ENCODE peak calls at places on chromosomes 2 and 18, in nine cellular contexts. Y is stimulated activated CD4-positive, alpha-beta T cell treated with anti-CD3 and anti-CD28 coated beads, Interleukin-2, amount 100 ng/mL, for 24 hours; K is hippocampal formation; X is HT1080; G is naive B cell; A is H9; F is mucosa of gallbladder; L is iris pigment epithelial cell; B is colonic mucosa. M is an unnamed sample.

GRCh38 chr2:24994325-24994724 is 22.6 kb upstream of the DNAJC27 start:
- DNase-seq in Y (no peak), G (no peak), B (no peak), A (no peak), F (no peak), L (no peak), K (no peak), X (no peak), M (no peak)

GRCh38 chr18:78293940-78294401 is 685.6 kb upstream of the SALL3 start:
- DNase-seq in X (no peak), G (no peak), B (no peak), F (no peak), L (no peak), K (no peak), Y (no peak), A (no peak), M (no peak)

GRCh38 chr2:98908909-98909308 is 27.1 kb downstream of the CRACDL start:
- DNase-seq in Y (no peak), A (no peak), X (peak), L (peak), K (no peak), B (no peak), G (no peak), F (no peak), M (peak)

GRCh38 chr2:7289697-7290096 is 372.5 kb downstream of the RNF144A start:
- DNase-seq in X (no peak), B (no peak), L (no peak), F (no peak), G (no peak), A (peak), K (no peak), Y (no peak), M (no peak)

GRCh38 chr18:31684279-31685096 is at the start of gene B4GALT6:
- DNase-seq in K (no peak), G (peak), B (peak), F (no peak), X (peak), L (peak), Y (no peak), A (peak), M (no peak)

GRCh38 chr2:235541838-235542549 is 48.2 kb downstream of the AGAP1 start:
- DNase-seq in K (no peak), B (peak), L (no peak), Y (no peak), G (no peak), A (no peak), F (no peak), X (no peak), M (no peak)

GRCh38 chr2:60104514-60105501 is 448.6 kb downstream of the BCL11A start:
- DNase-seq in Y (no peak), G (peak), A (no peak), K (no peak), L (no peak), F (no peak), B (no peak), X (peak), M (no peak)

GRCh38 chr18:63271881-63272299 is 47.7 kb downstream of the BCL2 start:
- DNase-seq in X (no peak), A (no peak), L (no peak), G (no peak), Y (no peak), F (no peak), K (no peak), B (no peak), M (no peak)

GRCh38 chr18:77016936-77017335 is 115.6 kb downstream of the MBP start:
- DNase-seq in K (peak), G (no peak), B (no peak), F (no peak), X (no peak), A (no peak), L (no peak), Y (no peak), M (no peak)

GRCh38 chr18:50857694-50858093 is 21.2 kb upstream of the ME2 start:
- DNase-seq in Y (no peak), L (no peak), K (no peak), B (no peak), A (no peak), F (no peak), G (no peak), X (no peak), M (no peak)

GRCh38 chr2:113078350-113078839 is 10.6 kb downstream of the IL1F10 start:
- DNase-seq in G (no peak), Y (no peak), F (peak), B (peak), L (peak), A (no peak), K (no peak), X (peak), M (no peak)

GRCh38 chr2:229363126-229363814 is 92.2 kb upstream of the PID1 start:
- DNase-seq in A (no peak), B (no peak), F (no peak), X (no peak), L (peak), G (no peak), Y (no peak), K (no peak), M (no peak)

GRCh38 chr2:196206804-196207203 is 35.4 kb upstream of the STK17B start:
- DNase-seq in G (no peak), X (no peak), L (no peak), F (no peak), K (no peak), Y (no peak), A (no peak), B (no peak), M (no peak)

GRCh38 chr2:234193977-234194563 is 143.6 kb downstream of the SPP2 start:
- DNase-seq in L (no peak), A (no peak), K (no peak), X (no peak), Y (no peak), G (no peak), F (no peak), B (no peak), M (no peak)

GRCh38 chr18:24785019-24785418 is 324.6 kb downstream of the HRH4 start:
- DNase-seq in G (no peak), L (no peak), A (no peak), F (no peak), B (no peak), Y (no peak), K (no peak), X (peak), M (peak)

GRCh38 chr2:64311191-64311910 is 142.6 kb upstream of the LGALSL start:
- DNase-seq in K (no peak), L (no peak), F (no peak), Y (no peak), A (no peak), X (no peak), G (no peak), B (no peak), M (peak)

GRCh38 chr2:222950886-222951285 is 90.0 kb downstream of the ACSL3 start:
- DNase-seq in X (peak), G (no peak), K (no peak), B (no peak), L (peak), Y (no peak), F (no peak), A (no peak), M (no peak)

GRCh38 chr2:234679151-234679765 is 182.4 kb upstream of the ARL4C start:
- DNase-seq in Y (no peak), X (no peak), G (no peak), A (no peak), F (no peak), B (no peak), L (peak), K (no peak), M (peak)

GRCh38 chr2:119696005-119696404 is 17.0 kb downstream of the TMEM177 start:
- DNase-seq in X (no peak), L (no peak), Y (no peak), A (no peak), K (no peak), G (no peak), B (no peak), F (no peak), M (no peak)

GRCh38 chr2:53170463-53170862 is 597.1 kb upstream of the CHAC2 start:
- DNase-seq in G (no peak), A (no peak), X (no peak), Y (no peak), L (peak), F (no peak), K (no peak), B (no peak), M (no peak)

GRCh38 chr18:41320090-41320489 is 634.9 kb upstream of the PIK3C3 start:
- DNase-seq in L (no peak), F (no peak), X (no peak), K (no peak), A (no peak), Y (no peak), B (no peak), G (no peak), M (no peak)

GRCh38 chr2:58135861-58136260 is 89.3 kb downstream of the VRK2 start:
- DNase-seq in B (no peak), G (no peak), F (no peak), X (no peak), A (no peak), Y (no peak), K (no peak), L (no peak), M (no peak)

GRCh38 chr18:5620284-5620683 is 76.5 kb upstream of the EPB41L3 start:
- DNase-seq in B (no peak), F (no peak), X (no peak), A (no peak), Y (no peak), G (no peak), L (peak), K (no peak), M (no peak)

GRCh38 chr2:135528006-135528405 is 3.0 kb downstream of the ZRANB3 start:
- DNase-seq in X (no peak), L (no peak), G (no peak), B (no peak), A (no peak), F (no peak), Y (no peak), K (no peak), M (no peak)